ENCODE peak calls at places on chromosomes 12 and 14, in six cellular contexts. A is activated B cell treated with CpG ODN at 0.5 μM for 24 hours, Q is WERI-Rb-1, F is ovary, Z is BE2C, G is coronary artery. H is an unnamed sample.
A peak's percentile ranks its signal among the peaks of the same experiment; 100 is the strongest.

GRCh38 chr12:109934026-109934425 is 34.0 kb downstream of the TCHP start:
- DNase-seq in A (no peak), Q (peak; percentile 38), F (no peak), Z (no peak), G (no peak), H (peak; percentile 49)

GRCh38 chr14:89955022-89955414 is 488 bp upstream of the EFCAB11 start:
- DNase-seq in A (no peak), Q (no peak), F (no peak), Z (no peak), G (no peak), H (no peak)

GRCh38 chr12:130428116-130428515 is 90.4 kb downstream of the PIWIL1 start:
- DNase-seq in A (no peak), Q (no peak), F (no peak), Z (peak; percentile 8), G (no peak), H (no peak)

GRCh38 chr12:11840350-11840749 is 190.9 kb downstream of the ETV6 start:
- DNase-seq in A (no peak), Q (no peak), F (no peak), Z (no peak), G (no peak), H (no peak)

GRCh38 chr12:2298556-2299195 is 245.9 kb downstream of the CACNA1C start:
- DNase-seq in A (no peak), Q (no peak), F (no peak), Z (no peak), G (no peak), H (no peak)

GRCh38 chr14:55276736-55277135 is 5.5 kb downstream of the FBXO34 start:
- DNase-seq in A (no peak), Q (no peak), F (no peak), Z (no peak), G (no peak), H (no peak)

GRCh38 chr12:110316861-110317260 is 35.8 kb downstream of the ATP2A2 start:
- DNase-seq in A (no peak), Q (no peak), F (no peak), Z (no peak), G (no peak), H (no peak)

GRCh38 chr14:61461808-61462275 is 140.5 kb downstream of the PRKCH start:
- DNase-seq in A (no peak), Q (no peak), F (no peak), Z (peak; percentile 55), G (peak; percentile 65), H (peak; percentile 42)

GRCh38 chr14:91416744-91417133 is 881 bp downstream of the CCDC88C start:
- DNase-seq in A (peak; percentile 31), Q (no peak), F (no peak), Z (no peak), G (no peak), H (peak; percentile 50)

GRCh38 chr12:65962921-65963883 is 138.9 kb downstream of the HMGA2 start:
- DNase-seq in A (no peak), Q (peak; percentile 46), F (peak; percentile 26), Z (peak; percentile 17), G (no peak), H (peak; percentile 35)
- TF ChIP-seq CTCF in A (no peak), Q (peak; percentile 45), F (no peak), Z (peak; percentile 27), G (no peak), H (no peak)

GRCh38 chr12:78118036-78118435 is 287.3 kb downstream of the NAV3 start:
- DNase-seq in A (no peak), Q (peak; percentile 56), F (no peak), Z (no peak), G (no peak), H (no peak)

GRCh38 chr12:78119351-78119918 is 288.7 kb downstream of the NAV3 start:
- DNase-seq in A (no peak), Q (no peak), F (no peak), Z (no peak), G (no peak), H (no peak)

GRCh38 chr12:78121969-78122610 is 291.4 kb downstream of the NAV3 start:
- DNase-seq in A (no peak), Q (no peak), F (no peak), Z (no peak), G (no peak), H (no peak)

GRCh38 chr12:78118486-78118885 is 287.8 kb downstream of the NAV3 start:
- DNase-seq in A (no peak), Q (no peak), F (no peak), Z (no peak), G (no peak), H (no peak)

GRCh38 chr12:78120866-78121590 is 290.3 kb downstream of the NAV3 start:
- DNase-seq in A (no peak), Q (no peak), F (no peak), Z (no peak), G (no peak), H (no peak)
- TF ChIP-seq CTCF in A (no peak), Q (no peak), F (no peak), Z (peak; percentile 22), G (no peak), H (no peak)

GRCh38 chr12:25557830-25558436 is 4.8 kb upstream of the LMNTD1 start:
- DNase-seq in A (no peak), Q (peak; percentile 13), F (no peak), Z (peak; percentile 22), G (no peak), H (peak; percentile 44)
- TF ChIP-seq CTCF in A (no peak), Q (peak; percentile 19), F (no peak), Z (peak; percentile 53), G (no peak), H (peak; percentile 51)

GRCh38 chr14:99837822-99838221 is 44.6 kb downstream of the EML1 start:
- DNase-seq in A (no peak), Q (no peak), F (no peak), Z (no peak), G (no peak), H (no peak)
- TF ChIP-seq CTCF in A (no peak), Q (no peak), F (no peak), Z (no peak), G (no peak), H (no peak)

GRCh38 chr12:21604245-21605101 is at the start of gene GYS2:
- DNase-seq in A (no peak), Q (no peak), F (no peak), Z (no peak), G (no peak), H (no peak)

GRCh38 chr12:21606175-21606574 is 1.5 kb upstream of the GYS2 start:
- DNase-seq in A (no peak), Q (no peak), F (no peak), Z (no peak), G (no peak), H (no peak)

GRCh38 chr12:21602774-21603173 is 1.9 kb downstream of the GYS2 start:
- DNase-seq in A (no peak), Q (no peak), F (no peak), Z (no peak), G (no peak), H (no peak)

GRCh38 chr12:21607701-21608100 is 3.1 kb upstream of the GYS2 start:
- DNase-seq in A (no peak), Q (no peak), F (no peak), Z (no peak), G (no peak), H (no peak)
- TF ChIP-seq CTCF in A (no peak), Q (peak; percentile 30), F (no peak), Z (peak; percentile 35), G (no peak), H (peak; percentile 29)